ENCODE peak calls at places on chromosomes 1 and 21, in six cellular contexts. L is bronchial epithelial cell, R is RPMI7951, I is left ventricle myocardium superior, X is GM04503, T is iPS DF 19.7. D is an unnamed sample.
A peak's percentile ranks its signal among the peaks of the same experiment; 100 is the strongest.

GRCh38 chr1:87044840-87045239 is 130.4 kb downstream of the HS2ST1 start:
- DNase-seq in L (no peak), R (no peak), I (no peak), X (no peak), T (no peak), D (no peak)

GRCh38 chr1:62209931-62210595 is 15.4 kb downstream of the L1TD1 start:
- DNase-seq in L (peak; percentile 85), R (peak; percentile 60), I (no peak), X (no peak), T (no peak), D (no peak)

GRCh38 chr1:231233735-231234417 is 7.1 kb upstream of the GNPAT start:
- DNase-seq in L (peak; percentile 6), R (no peak), I (no peak), X (no peak), T (no peak), D (no peak)

GRCh38 chr1:6035719-6036118 is 10.0 kb upstream of the KCNAB2 start:
- DNase-seq in L (no peak), R (no peak), I (no peak), X (no peak), T (no peak), D (no peak)

GRCh38 chr1:17090844-17091243 is 28.4 kb downstream of the PADI2 start:
- DNase-seq in L (no peak), R (no peak), I (no peak), X (no peak), T (no peak), D (peak; percentile 24)

GRCh38 chr21:44574457-44575306 is 1.2 kb downstream of the KRTAP10-4 start:
- DNase-seq in L (no peak), R (no peak), I (no peak), X (no peak), T (no peak), D (no peak)

GRCh38 chr1:108593448-108593847 is 33.5 kb downstream of the EEIG2 start:
- DNase-seq in L (no peak), R (no peak), I (no peak), X (no peak), T (no peak), D (no peak)

GRCh38 chr21:26759731-26760130 is 85.5 kb downstream of the ADAMTS1 start:
- DNase-seq in L (no peak), R (no peak), I (no peak), X (no peak), T (no peak), D (no peak)

GRCh38 chr21:29477347-29477746 is 178.6 kb downstream of the BACH1 start:
- DNase-seq in L (no peak), R (no peak), I (no peak), X (no peak), T (no peak), D (no peak)

GRCh38 chr1:200364831-200365230 is 45.0 kb downstream of the ZNF281 start:
- DNase-seq in L (no peak), R (peak; percentile 36), I (no peak), X (no peak), T (peak; percentile 89), D (no peak)

GRCh38 chr1:178360421-178360820 is 136.3 kb downstream of the CLEC20A start:
- DNase-seq in L (no peak), R (no peak), I (no peak), X (no peak), T (no peak), D (no peak)

GRCh38 chr1:209527993-209528392 is 55.5 kb upstream of the CAMK1G start:
- DNase-seq in L (peak; percentile 84), R (peak; percentile 20), I (no peak), X (no peak), T (no peak), D (no peak)

GRCh38 chr1:170732262-170732595 is 68.3 kb downstream of the PRRX1 start:
- DNase-seq in L (no peak), R (peak; percentile 72), I (no peak), X (peak; percentile 55), T (no peak), D (peak; percentile 14)

GRCh38 chr1:24108334-24109165 is 3.4 kb downstream of the MYOM3 start:
- DNase-seq in L (peak; percentile 96), R (peak; percentile 88), I (no peak), X (peak; percentile 60), T (no peak), D (peak; percentile 78)

GRCh38 chr1:3902111-3902511 is 2.0 kb upstream of the C1orf174 start:
- DNase-seq in L (no peak), R (no peak), I (no peak), X (no peak), T (no peak), D (no peak)

GRCh38 chr1:218478336-218478735 is 133.2 kb downstream of the TGFB2 start:
- DNase-seq in L (no peak), R (no peak), I (no peak), X (no peak), T (no peak), D (no peak)

GRCh38 chr1:165387505-165387904 is 31.0 kb upstream of the LMX1A start:
- DNase-seq in L (no peak), R (no peak), I (no peak), X (no peak), T (no peak), D (no peak)

D was measured in AG08396.